ENCODE peak calls at places on chromosomes 16 and 17, in four cellular contexts. One of them, this sample, is unnamed. For H3K4me1, the result is how much of the 10 kb centered on the place peaks cover.

GRCh38 chr16:70740919-70741778 is 55.3 kb upstream of the MTSS2 start:
- DNase-seq in A549: no peak
- DNase-seq in small intestine: no peak
- DNase-seq in mucosa of descending colon: no peak
- DNase-seq in this sample: no peak

GRCh38 chr17:63611354-63611753 is 10.7 kb downstream of the TACO1 start:
- DNase-seq in A549: no peak
- DNase-seq in small intestine: no peak
- DNase-seq in mucosa of descending colon: no peak
- DNase-seq in this sample: no peak

GRCh38 chr17:4319221-4319620 is 47.3 kb downstream of the UBE2G1 start:
- DNase-seq in A549: no peak
- DNase-seq in small intestine: no peak
- DNase-seq in mucosa of descending colon: no peak
- DNase-seq in this sample: no peak

GRCh38 chr16:3259097-3259496 is 2.7 kb upstream of the MEFV start:
- DNase-seq in A549: no peak
- DNase-seq in small intestine: no peak
- DNase-seq in mucosa of descending colon: no peak
- DNase-seq in this sample: no peak

GRCh38 chr16:3468501-3468900 is 25.0 kb downstream of the NAA60 start:
- DNase-seq in A549: no peak
- DNase-seq in small intestine: no peak
- DNase-seq in mucosa of descending colon: no peak
- DNase-seq in this sample: no peak

GRCh38 chr17:78526231-78527025 is 50.8 kb downstream of the DNAH17 start:
- DNase-seq in A549: no peak
- DNase-seq in small intestine: peak
- DNase-seq in mucosa of descending colon: peak
- DNase-seq in this sample: no peak

GRCh38 chr16:2689968-2690830 is 7.9 kb downstream of the KCTD5 start:
- DNase-seq in A549: no peak
- DNase-seq in small intestine: no peak
- DNase-seq in mucosa of descending colon: peak
- DNase-seq in this sample: no peak

GRCh38 chr17:76986318-76986717 is 118.1 kb downstream of the MGAT5B start:
- DNase-seq in A549: no peak
- DNase-seq in small intestine: no peak
- DNase-seq in mucosa of descending colon: peak
- DNase-seq in this sample: no peak

GRCh38 chr17:14688134-14688533 is 387.3 kb downstream of the HS3ST3B1 start:
- DNase-seq in A549: peak
- DNase-seq in small intestine: no peak
- DNase-seq in mucosa of descending colon: no peak
- DNase-seq in this sample: no peak

GRCh38 chr16:71855937-71856662 is 10.3 kb downstream of the ATXN1L start:
- DNase-seq in A549: no peak
- DNase-seq in small intestine: no peak
- DNase-seq in mucosa of descending colon: no peak
- DNase-seq in this sample: no peak

GRCh38 chr16:90043526-90043925 is 24.3 kb upstream of the DBNDD1 start:
- DNase-seq in A549: no peak
- DNase-seq in small intestine: no peak
- DNase-seq in mucosa of descending colon: no peak
- DNase-seq in this sample: no peak

GRCh38 chr16:11307639-11308492 is 26.7 kb upstream of the PRM1 start:
- DNase-seq in A549: no peak
- DNase-seq in small intestine: no peak
- DNase-seq in mucosa of descending colon: no peak
- DNase-seq in this sample: no peak

GRCh38 chr16:15399317-15399716 is 3.8 kb downstream of the MPV17L start:
- DNase-seq in A549: no peak
- DNase-seq in small intestine: no peak
- DNase-seq in mucosa of descending colon: no peak
- DNase-seq in this sample: no peak
- H3K4me3 ChIP-seq in A549: no peak
- H3K4me3 ChIP-seq in small intestine: no peak
- H3K4me3 ChIP-seq in mucosa of descending colon: no peak
- H3K4me3 ChIP-seq in this sample: no peak

GRCh38 chr16:84821728-84822676 is 2.2 kb downstream of the CRISPLD2 start:
- DNase-seq in A549: no peak
- DNase-seq in small intestine: no peak
- DNase-seq in mucosa of descending colon: no peak
- DNase-seq in this sample: no peak
- H3K4me1 ChIP-seq in A549: under half
- H3K4me1 ChIP-seq in small intestine: under half
- H3K4me1 ChIP-seq in mucosa of descending colon: under half
- H3K4me1 ChIP-seq in this sample: under half

GRCh38 chr17:43844241-43844640 is 2.7 kb upstream of the CD300LG start:
- DNase-seq in A549: no peak
- DNase-seq in small intestine: no peak
- DNase-seq in mucosa of descending colon: no peak
- DNase-seq in this sample: peak

GRCh38 chr17:43846963-43847369 is at the start of gene CD300LG:
- DNase-seq in A549: no peak
- DNase-seq in small intestine: no peak
- DNase-seq in mucosa of descending colon: no peak
- DNase-seq in this sample: no peak

GRCh38 chr17:43848601-43849000 is 1.6 kb downstream of the CD300LG start:
- DNase-seq in A549: no peak
- DNase-seq in small intestine: no peak
- DNase-seq in mucosa of descending colon: no peak
- DNase-seq in this sample: peak

GRCh38 chr17:43845772-43846171 is 1.2 kb upstream of the CD300LG start:
- DNase-seq in A549: no peak
- DNase-seq in small intestine: no peak
- DNase-seq in mucosa of descending colon: no peak
- DNase-seq in this sample: no peak

DNA sequence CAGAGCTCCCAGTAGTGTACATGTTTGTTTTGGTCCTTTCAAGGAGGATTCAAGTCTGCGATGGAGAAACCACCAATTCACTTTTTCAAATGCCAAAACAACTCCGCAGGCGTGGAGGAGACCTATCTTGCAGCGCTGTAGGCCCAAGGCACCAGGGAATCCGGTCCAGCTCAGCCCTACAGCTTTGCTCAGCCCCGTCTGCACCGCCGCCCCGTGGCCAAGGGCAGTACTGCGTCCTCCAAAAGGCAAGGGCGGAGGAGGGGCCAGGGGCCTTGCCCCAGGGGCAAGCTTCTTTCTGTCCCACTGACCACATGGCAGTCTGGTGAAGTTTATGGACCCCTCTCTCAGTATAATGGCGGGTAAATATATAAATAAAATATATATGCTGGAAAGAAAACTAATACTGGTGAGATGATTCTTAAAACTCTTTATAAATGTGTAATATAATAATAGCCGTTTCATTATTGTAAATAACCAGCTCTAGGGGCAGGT is 709 bp upstream of the CD300LG start:
- DNase-seq in A549: peak
- DNase-seq in small intestine: peak
- DNase-seq in mucosa of descending colon: peak
- DNase-seq in this sample: peak
- H3K4me3 ChIP-seq in A549: no peak
- H3K4me3 ChIP-seq in small intestine: no peak
- H3K4me3 ChIP-seq in mucosa of descending colon: no peak
- H3K4me3 ChIP-seq in this sample: no peak

DNA sequence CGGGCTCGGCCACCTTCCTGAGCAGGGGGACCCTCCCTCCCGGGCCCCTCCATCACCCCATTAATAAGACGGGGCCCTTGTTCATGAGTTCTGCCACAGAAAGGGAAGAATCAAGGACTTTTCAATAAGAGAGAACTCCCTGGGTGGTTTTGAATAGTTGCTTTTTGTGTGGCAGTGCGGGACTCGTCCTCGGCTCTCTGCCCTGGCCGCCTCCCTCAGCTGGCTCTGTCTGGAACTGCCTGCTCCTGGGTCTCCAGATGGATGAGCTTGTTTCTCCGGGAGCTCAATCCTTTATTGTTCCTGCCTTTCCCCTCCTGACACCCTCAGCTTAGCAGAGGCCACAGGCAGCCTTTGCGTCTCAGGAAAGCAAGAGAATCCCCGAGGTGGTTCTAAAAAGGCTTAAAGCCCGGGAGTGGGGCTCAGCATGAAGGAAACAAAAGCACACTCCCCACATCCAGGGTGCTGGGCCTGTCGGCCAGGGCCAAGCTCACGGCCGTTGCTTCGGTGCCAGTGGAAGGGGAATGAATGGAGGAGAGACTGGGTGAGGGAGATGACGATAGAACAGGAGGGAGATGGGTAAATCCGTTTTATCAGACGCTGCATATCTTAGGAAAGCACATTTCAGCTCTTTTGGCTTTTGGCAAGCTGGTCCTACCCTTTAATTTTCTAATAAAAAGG is 60.2 kb downstream of the RAI1 start:
- DNase-seq in A549: no peak
- DNase-seq in small intestine: no peak
- DNase-seq in mucosa of descending colon: no peak
- DNase-seq in this sample: no peak
- H3K4me1 ChIP-seq in A549: half or more
- H3K4me1 ChIP-seq in small intestine: under half
- H3K4me1 ChIP-seq in mucosa of descending colon: under half
- H3K4me1 ChIP-seq in this sample: under half

DNA sequence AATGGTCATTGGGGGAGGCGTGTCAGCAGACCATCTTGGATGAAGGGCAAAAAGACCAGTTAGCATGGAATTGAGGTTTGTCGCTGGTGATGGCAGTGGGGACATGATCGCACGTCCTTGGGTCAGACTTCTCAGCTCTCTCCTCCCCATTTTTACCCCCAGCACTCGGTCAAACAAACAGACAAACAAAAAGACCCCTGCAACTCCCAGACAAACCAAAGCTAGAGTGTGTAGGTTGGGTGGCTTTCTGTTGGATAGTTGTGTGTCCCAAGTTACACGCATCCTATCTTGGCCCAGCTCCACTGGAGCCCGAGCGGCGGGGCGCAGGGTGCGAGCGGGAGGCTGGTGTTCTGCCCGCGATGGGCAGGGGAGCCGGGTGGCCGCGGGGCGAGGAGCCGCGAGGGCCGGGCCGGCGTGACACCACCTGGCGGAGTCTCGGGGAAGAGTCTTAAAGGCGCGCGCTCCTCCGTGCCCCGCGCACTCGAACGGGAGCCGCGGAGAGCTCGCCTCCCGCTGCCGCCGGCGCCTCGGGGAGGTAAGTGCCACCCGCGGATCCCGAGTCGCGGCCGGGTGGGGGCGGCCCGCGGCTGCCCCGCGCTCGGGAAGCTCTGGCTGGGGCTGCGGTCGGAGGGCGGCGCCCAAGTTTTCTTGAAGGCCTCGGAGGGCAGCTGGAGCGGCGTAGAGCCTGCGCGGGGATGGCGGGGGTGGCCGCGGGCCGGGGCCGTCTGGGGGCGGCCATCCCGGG is 18.5 kb upstream of the NTN1 start:
- DNase-seq in A549: peak
- DNase-seq in small intestine: no peak
- DNase-seq in mucosa of descending colon: peak
- DNase-seq in this sample: peak
- H3K4me3 ChIP-seq in A549: peak
- H3K4me3 ChIP-seq in small intestine: no peak
- H3K4me3 ChIP-seq in mucosa of descending colon: no peak
- H3K4me3 ChIP-seq in this sample: peak

GRCh38 chr17:75552847-75553552 is 27.5 kb downstream of the LLGL2 start:
- DNase-seq in A549: peak
- DNase-seq in small intestine: no peak
- DNase-seq in mucosa of descending colon: no peak
- DNase-seq in this sample: no peak

GRCh38 chr17:75553553-75554110 is 28.1 kb downstream of the LLGL2 start:
- DNase-seq in A549: no peak
- DNase-seq in small intestine: no peak
- DNase-seq in mucosa of descending colon: no peak
- DNase-seq in this sample: no peak

GRCh38 chr17:75551276-75551675 is 25.8 kb downstream of the LLGL2 start:
- DNase-seq in A549: no peak
- DNase-seq in small intestine: no peak
- DNase-seq in mucosa of descending colon: no peak
- DNase-seq in this sample: no peak

GRCh38 chr17:75550139-75550465 is 24.6 kb downstream of the LLGL2 start:
- DNase-seq in A549: no peak
- DNase-seq in small intestine: no peak
- DNase-seq in mucosa of descending colon: no peak
- DNase-seq in this sample: no peak

DNA sequence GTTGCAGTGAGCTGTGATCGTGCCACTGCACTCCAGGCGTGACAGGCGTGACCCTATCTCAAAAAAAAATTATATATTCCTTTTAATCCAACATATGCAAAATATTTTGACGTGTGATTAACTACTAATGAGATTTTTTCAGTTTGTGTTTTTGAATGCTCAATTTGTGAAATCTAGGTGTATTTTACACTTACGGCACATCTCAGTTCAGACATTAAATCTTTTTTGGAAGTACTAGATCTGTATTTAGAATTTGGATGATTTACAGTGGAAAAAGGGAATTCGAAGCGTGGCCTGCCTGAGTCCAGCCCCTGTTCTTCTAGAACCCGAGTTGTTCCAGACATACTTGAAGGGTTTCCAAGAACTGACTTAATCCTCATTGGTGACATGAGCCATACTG is 26.9 kb downstream of the LLGL2 start:
- DNase-seq in A549: no peak
- DNase-seq in small intestine: no peak
- DNase-seq in mucosa of descending colon: no peak
- DNase-seq in this sample: no peak
- H3K4me1 ChIP-seq in A549: half or more
- H3K4me1 ChIP-seq in small intestine: under half
- H3K4me1 ChIP-seq in mucosa of descending colon: under half
- H3K4me1 ChIP-seq in this sample: under half

DNA sequence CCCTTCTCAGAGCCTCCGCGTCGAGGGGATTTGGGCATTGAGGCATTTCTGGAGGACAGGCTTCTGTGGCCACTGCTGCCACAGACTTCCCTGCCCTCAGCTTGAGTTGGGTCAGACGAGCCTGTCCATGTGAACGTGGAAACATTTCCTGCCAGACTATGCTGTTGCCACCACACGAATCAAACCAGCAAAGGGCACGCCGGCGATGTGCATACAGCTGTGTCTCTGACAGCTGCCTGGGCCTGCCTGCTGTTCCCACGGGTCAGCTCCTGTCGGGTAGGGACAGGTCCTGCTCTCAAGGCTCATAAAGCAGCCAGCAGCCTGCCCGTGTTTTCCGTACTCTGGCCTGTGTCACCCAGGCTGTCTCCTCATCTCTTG is 100.3 kb downstream of the RAB11FIP4 start:
- DNase-seq in A549: no peak
- DNase-seq in small intestine: peak
- DNase-seq in mucosa of descending colon: peak
- DNase-seq in this sample: no peak
- H3K4me3 ChIP-seq in A549: no peak
- H3K4me3 ChIP-seq in small intestine: no peak
- H3K4me3 ChIP-seq in mucosa of descending colon: no peak
- H3K4me3 ChIP-seq in this sample: no peak

DNA sequence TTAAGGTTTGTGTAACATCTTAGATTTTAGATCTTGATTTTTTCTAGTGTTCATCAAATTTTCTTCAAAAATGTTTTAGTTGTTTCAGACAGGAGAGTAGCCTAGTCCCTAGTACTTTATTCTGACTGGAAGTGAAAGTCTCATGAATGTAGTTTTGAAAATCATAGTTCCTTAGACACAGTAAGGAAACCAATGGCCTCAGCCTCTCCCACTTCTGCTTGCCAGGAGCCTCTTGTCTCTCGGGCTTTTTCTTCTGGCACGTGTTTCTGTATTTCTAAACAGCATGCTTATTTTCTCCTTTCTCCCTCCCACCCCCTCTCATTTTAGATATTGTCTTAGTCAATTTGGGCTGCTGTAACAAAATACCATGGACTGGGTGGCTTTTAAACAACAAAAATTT is 9.8 kb downstream of the SLFN5 start:
- DNase-seq in A549: no peak
- DNase-seq in small intestine: no peak
- DNase-seq in mucosa of descending colon: no peak
- DNase-seq in this sample: no peak
- H3K4me1 ChIP-seq in A549: under half
- H3K4me1 ChIP-seq in small intestine: under half
- H3K4me1 ChIP-seq in mucosa of descending colon: under half
- H3K4me1 ChIP-seq in this sample: under half

GRCh38 chr16:83901101-83901500 is 2.2 kb downstream of the MLYCD start:
- DNase-seq in A549: no peak
- DNase-seq in small intestine: no peak
- DNase-seq in mucosa of descending colon: no peak
- DNase-seq in this sample: no peak
- H3K4me3 ChIP-seq in A549: no peak
- H3K4me3 ChIP-seq in small intestine: no peak
- H3K4me3 ChIP-seq in mucosa of descending colon: no peak
- H3K4me3 ChIP-seq in this sample: no peak

This sample was measured in aorta.